ENCODE peak calls at places on chromosomes 7 and 10, in eight cellular contexts. W, Q, G, O, X, P, E and M are unnamed samples.

GRCh38 chr7:93147358-93147757 is 827 bp downstream of the SAMD9L start:
- DNase-seq in P (no peak), G (peak), O (no peak), W (no peak), X (peak), Q (peak), E (no peak), M (peak)

GRCh38 chr7:72077776-72078175 is 334.4 kb downstream of the CALN1 start:
- DNase-seq in O (no peak), Q (no peak), X (no peak), G (no peak), W (no peak), P (no peak), E (no peak), M (no peak)

GRCh38 chr7:10677211-10677610 is 296.5 kb upstream of the PHF14 start:
- DNase-seq in O (no peak), G (peak), E (no peak), X (no peak), W (no peak), Q (no peak), P (no peak), M (no peak)

GRCh38 chr10:132526676-132527075 is 10.9 kb upstream of the INPP5A start:
- DNase-seq in G (no peak), W (no peak), O (no peak), X (no peak), E (no peak), P (no peak), Q (no peak), M (no peak)

GRCh38 chr7:157329447-157329846 is 7.4 kb upstream of the DNAJB6 start:
- DNase-seq in E (no peak), G (peak), Q (no peak), W (no peak), X (no peak), O (no peak), P (no peak), M (no peak)

GRCh38 chr10:31774928-31775668 is 153.5 kb downstream of the ARHGAP12 start:
- DNase-seq in Q (no peak), E (peak), P (no peak), O (no peak), G (no peak), W (no peak), X (no peak), M (no peak)

GRCh38 chr10:125162181-125162906 is 2.0 kb upstream of the CTBP2 start:
- DNase-seq in G (peak), X (peak), W (no peak), Q (no peak), O (no peak), P (no peak), E (no peak), M (no peak)

GRCh38 chr7:53426145-53426750 is 390.8 kb downstream of the POM121L12 start:
- DNase-seq in E (no peak), X (no peak), O (no peak), G (no peak), W (no peak), Q (no peak), P (no peak), M (no peak)

GRCh38 chr7:108805808-108806397 is 236.2 kb downstream of the DNAJB9 start:
- DNase-seq in P (no peak), X (no peak), E (no peak), Q (no peak), W (no peak), G (no peak), O (peak), M (no peak)

GRCh38 chr7:112129655-112130323 is 76.4 kb downstream of the DOCK4 start:
- DNase-seq in E (peak), P (no peak), Q (no peak), X (peak), W (no peak), O (no peak), G (no peak), M (no peak)

GRCh38 chr10:58661336-58661735 is 148.7 kb downstream of the BICC1 start:
- DNase-seq in P (no peak), E (no peak), G (no peak), W (no peak), X (no peak), Q (no peak), O (no peak), M (no peak)

GRCh38 chr10:98292976-98293375 is 25.0 kb upstream of the LOXL4 start:
- DNase-seq in X (no peak), Q (peak), O (no peak), P (no peak), G (no peak), W (no peak), E (no peak), M (peak)

GRCh38 chr10:100970914-100971811 is 1.9 kb downstream of the SEMA4G start:
- DNase-seq in G (no peak), W (no peak), P (no peak), E (no peak), Q (no peak), O (no peak), X (peak), M (no peak)

GRCh38 chr7:107628461-107629064 is 32.1 kb upstream of the SLC26A4 start:
- DNase-seq in O (no peak), P (no peak), Q (no peak), W (no peak), X (no peak), E (no peak), G (no peak), M (no peak)

GRCh38 chr7:54874804-54875203 is 115.8 kb upstream of the SEC61G start:
- DNase-seq in O (no peak), Q (no peak), X (no peak), G (no peak), E (no peak), W (no peak), P (no peak), M (no peak)

GRCh38 chr7:66352071-66352470 is 146.9 kb downstream of the TPST1 start:
- DNase-seq in Q (no peak), G (no peak), X (no peak), O (no peak), W (no peak), P (no peak), E (no peak), M (peak)

GRCh38 chr10:110326351-110327032 is 21.8 kb upstream of the SMNDC1 start:
- DNase-seq in O (no peak), P (no peak), X (no peak), E (no peak), Q (no peak), W (no peak), G (no peak), M (no peak)

GRCh38 chr10:62985807-62986525 is 147.2 kb upstream of the NRBF2 start:
- DNase-seq in Q (no peak), P (no peak), O (no peak), X (no peak), W (no peak), G (no peak), E (no peak), M (no peak)

GRCh38 chr10:48759113-48759901 is 74.6 kb downstream of the WDFY4 start:
- DNase-seq in P (no peak), O (no peak), X (no peak), E (no peak), W (no peak), Q (no peak), G (no peak), M (no peak)

GRCh38 chr10:62597226-62597625 is 207.3 kb upstream of the ADO start:
- DNase-seq in E (no peak), O (no peak), P (no peak), G (no peak), W (no peak), X (no peak), Q (no peak), M (no peak)

GRCh38 chr10:15486404-15486803 is 115.3 kb upstream of the FAM171A1 start:
- DNase-seq in W (no peak), X (no peak), O (no peak), Q (no peak), G (no peak), E (no peak), P (no peak), M (no peak)

GRCh38 chr7:73701357-73701995 is 18.0 kb downstream of the STX1A start:
- DNase-seq in O (peak), W (no peak), E (no peak), Q (no peak), P (no peak), G (peak), X (no peak), M (no peak)

GRCh38 chr7:72538856-72539255 is 126.7 kb upstream of the CALN1 start:
- DNase-seq in E (no peak), X (no peak), W (no peak), P (no peak), Q (no peak), O (no peak), G (no peak), M (no peak)

GRCh38 chr10:97095701-97096300 is 90.0 kb downstream of the SLIT1 start:
- DNase-seq in O (no peak), G (no peak), P (no peak), Q (no peak), E (no peak), X (no peak), W (no peak), M (no peak)

GRCh38 chr10:61159253-61159652 is 215.3 kb upstream of the RHOBTB1 start:
- DNase-seq in O (no peak), G (no peak), P (no peak), Q (no peak), E (no peak), X (no peak), W (no peak), M (no peak)

GRCh38 chr10:5404188-5405041 is at the start of gene TUBAL3:
- DNase-seq in X (no peak), O (peak), E (no peak), W (no peak), G (no peak), Q (peak), P (no peak), M (no peak)
- TF ChIP-seq POLR2A in X (no peak), O (peak), E (no peak), W (no peak), G (no peak), Q (no peak), P (no peak), M (no peak)

GRCh38 chr7:128362670-128363069 is 1.2 kb upstream of the PRRT4 start:
- DNase-seq in W (no peak), Q (no peak), E (no peak), X (no peak), P (no peak), G (no peak), O (no peak), M (no peak)

GRCh38 chr7:128364166-128364565 is 2.7 kb upstream of the PRRT4 start:
- DNase-seq in E (no peak), Q (no peak), O (no peak), G (no peak), W (no peak), P (no peak), X (no peak), M (no peak)

GRCh38 chr7:128359939-128360338 is 1.6 kb downstream of the PRRT4 start:
- DNase-seq in X (no peak), E (no peak), Q (no peak), W (no peak), O (no peak), G (no peak), P (no peak), M (no peak)

GRCh38 chr7:128363261-128363721 is 1.8 kb upstream of the PRRT4 start:
- DNase-seq in Q (no peak), O (no peak), P (no peak), G (no peak), W (no peak), X (no peak), E (no peak), M (no peak)

GRCh38 chr7:128361463-128362441 is at the start of gene PRRT4:
- DNase-seq in W (no peak), G (peak), E (no peak), P (no peak), Q (peak), O (peak), X (peak), M (no peak)
- TF ChIP-seq CTCF in W (no peak), G (no peak), E (no peak), P (peak), Q (no peak), O (no peak), X (no peak), M (no peak)

GRCh38 chr7:150778014-150778737 is 22.0 kb downstream of the TMEM176B start:
- DNase-seq in W (no peak), O (no peak), E (no peak), P (no peak), X (no peak), G (no peak), Q (no peak), M (no peak)
- TF ChIP-seq POLR2A in W (no peak), O (no peak), E (no peak), P (no peak), X (no peak), G (no peak), Q (no peak), M (no peak)

DNA sequence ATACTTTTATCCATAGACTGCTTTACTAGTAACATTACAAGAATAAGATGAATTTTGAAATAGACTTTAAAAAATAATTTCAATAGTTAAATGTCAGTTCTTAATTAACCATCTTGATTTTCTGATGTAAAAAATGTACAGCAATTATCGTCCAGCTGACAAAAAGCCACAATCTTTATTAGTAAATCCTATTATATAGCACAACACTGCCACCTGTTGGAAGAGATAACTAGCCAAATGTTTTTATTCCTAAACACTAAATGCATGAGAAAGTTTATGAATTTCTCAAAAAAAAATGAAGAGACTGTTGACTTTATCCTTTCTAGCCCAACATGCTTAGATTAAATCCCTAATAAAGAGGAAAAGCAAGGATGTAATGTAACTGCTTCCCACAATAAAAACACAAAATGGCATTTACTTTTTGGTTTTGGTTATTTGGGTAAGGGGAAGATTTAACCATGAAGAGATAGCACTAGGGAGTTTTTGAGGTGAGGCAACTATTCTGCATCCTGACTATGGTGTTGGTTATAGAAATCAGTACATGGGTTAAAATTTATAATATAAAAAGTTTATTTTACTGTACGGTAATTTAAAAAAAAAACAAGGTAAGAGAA is 8.0 kb downstream of the COA1 start:
- DNase-seq in G (no peak), W (no peak), P (no peak), O (no peak), Q (no peak), X (no peak), E (no peak), M (no peak)
- TF ChIP-seq CTCF in G (peak), W (peak), P (peak), O (no peak), Q (peak), X (peak), E (peak), M (no peak)

DNA sequence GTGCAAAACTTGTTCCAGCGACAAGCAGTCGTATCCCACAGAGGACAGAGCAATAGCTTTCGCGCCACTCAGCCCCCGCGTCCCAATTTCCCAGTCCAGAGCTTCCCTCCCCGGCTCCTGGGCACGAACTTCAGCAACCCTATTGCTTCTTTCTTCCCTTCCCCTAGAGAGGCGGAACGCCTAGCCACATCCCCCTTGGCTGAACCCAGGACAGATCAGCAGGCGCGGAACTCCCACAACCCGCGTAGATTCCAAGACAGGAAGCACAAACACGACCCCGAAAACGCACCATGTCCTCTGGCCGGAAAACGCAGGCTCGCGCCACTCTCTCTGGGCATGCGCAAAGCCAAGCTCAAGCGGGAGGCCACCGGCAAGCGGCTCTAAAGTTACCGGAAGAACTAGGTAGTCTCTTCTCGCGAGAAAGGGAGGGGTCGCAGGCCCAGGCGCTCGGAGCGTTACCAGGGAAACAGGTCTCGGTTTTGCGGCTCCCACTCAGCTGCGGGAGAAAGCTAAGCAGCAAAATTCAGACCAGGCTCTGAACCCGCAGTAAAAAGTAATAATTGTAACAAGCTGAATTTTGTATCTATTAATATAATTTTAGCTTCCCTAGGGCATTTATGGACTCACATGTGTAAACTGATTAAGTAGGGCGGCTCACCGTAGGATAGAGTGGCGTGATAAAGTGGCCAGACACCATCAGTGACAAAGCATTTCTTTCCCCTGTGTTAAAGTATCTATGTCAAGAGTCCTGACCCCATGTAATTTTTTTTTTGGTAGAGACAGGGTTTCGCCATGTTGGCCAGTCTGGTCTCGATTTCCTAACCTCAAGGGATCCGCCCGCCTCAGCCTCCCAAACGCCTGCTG is at the start of gene TMEM209:
- DNase-seq in E (peak), Q (peak), X (peak), O (peak), G (peak), W (peak), P (peak), M (peak)
- TF ChIP-seq POLR2A in E (peak), Q (no peak), X (no peak), O (peak), G (peak), W (peak), P (peak), M (peak)

GRCh38 chr7:33447980-33448379 is 318.6 kb downstream of the BBS9 start:
- DNase-seq in Q (no peak), X (no peak), G (peak), E (no peak), W (no peak), P (no peak), O (no peak), M (no peak)
- TF ChIP-seq CTCF in Q (no peak), X (no peak), G (no peak), E (no peak), W (no peak), P (no peak), O (no peak), M (no peak)